ENCODE peak calls at places on chromosomes 1 and 21, in five cellular contexts. Z is PC-3, P is transverse colon, K is heart right ventricle, G is kidney. X is an unnamed sample.

GRCh38 chr1:209805341-209805781 is 581 bp downstream of the IRF6 start:
- DNase-seq in G (peak; percentile 75), P (peak; percentile 46), Z (peak; percentile 34), K (no peak), X (no peak)

GRCh38 chr1:34696230-34696629 is 58.6 kb upstream of the GJB5 start:
- DNase-seq in Z (peak; percentile 60), P (no peak), K (no peak), G (no peak), X (no peak)

GRCh38 chr1:66402194-66402593 is 131.8 kb upstream of the SGIP1 start:
- DNase-seq in G (peak; percentile 90), P (peak; percentile 51), K (peak; percentile 68), Z (no peak), X (no peak)

GRCh38 chr1:201013031-201013485 is 10.5 kb downstream of the KIF21B start:
- DNase-seq in G (peak; percentile 26), Z (peak; percentile 29), P (peak; percentile 42), K (no peak), X (no peak)

GRCh38 chr1:116359871-116360270 is 13.2 kb upstream of the ATP1A1 start:
- DNase-seq in P (no peak), G (no peak), K (no peak), Z (no peak), X (no peak)

GRCh38 chr1:11880911-11881748 is 22.4 kb upstream of the NPPB start:
- DNase-seq in K (peak; percentile 89), Z (no peak), P (no peak), G (peak; percentile 88), X (no peak)

GRCh38 chr1:26471201-26471497 is 1.1 kb upstream of the HMGN2 start:
- DNase-seq in P (no peak), K (no peak), Z (no peak), G (no peak), X (no peak)

GRCh38 chr1:203176744-203177460 is 1.3 kb upstream of the MYBPH start:
- DNase-seq in K (no peak), Z (no peak), G (no peak), P (no peak), X (no peak)

GRCh38 chr1:30965914-30966313 is 57.4 kb upstream of the SDC3 start:
- DNase-seq in Z (no peak), K (no peak), G (no peak), P (no peak), X (no peak)

GRCh38 chr1:58548381-58548780 is 1.9 kb upstream of the OMA1 start:
- DNase-seq in K (no peak), Z (no peak), P (no peak), G (no peak), X (no peak)

GRCh38 chr1:231557411-231557810 is 28.9 kb downstream of the TSNAX start:
- DNase-seq in Z (no peak), G (no peak), K (no peak), P (no peak), X (no peak)

GRCh38 chr1:201320168-201320842 is 37.0 kb downstream of the PKP1 start:
- DNase-seq in Z (no peak), G (peak; percentile 53), K (no peak), P (no peak), X (no peak)

GRCh38 chr1:2801535-2802291 is at the start of gene TTC34:
- DNase-seq in Z (peak; percentile 75), K (peak; percentile 35), P (peak; percentile 28), G (peak; percentile 71), X (peak; percentile 18)

GRCh38 chr1:226973898-226974543 is 33.9 kb downstream of the COQ8A start:
- DNase-seq in Z (peak; percentile 24), G (peak; percentile 76), K (peak; percentile 45), P (peak; percentile 33), X (no peak)

GRCh38 chr1:117828206-117828605 is 101.2 kb downstream of the GDAP2 start:
- DNase-seq in Z (no peak), G (peak; percentile 85), P (peak; percentile 21), K (peak; percentile 64), X (no peak)

GRCh38 chr1:193325771-193326170 is 139.4 kb upstream of the B3GALT2 start:
- DNase-seq in G (no peak), Z (no peak), K (no peak), P (no peak), X (no peak)

GRCh38 chr1:188170935-188171334 is 1342.2 kb downstream of the PLA2G4A start:
- DNase-seq in G (no peak), P (no peak), Z (no peak), K (no peak), X (no peak)

GRCh38 chr1:170768929-170769328 is 105.0 kb downstream of the PRRX1 start:
- DNase-seq in K (no peak), Z (no peak), G (no peak), P (no peak), X (no peak)

GRCh38 chr1:205235921-205236320 is 8.2 kb downstream of the TMCC2 start:
- DNase-seq in P (no peak), Z (no peak), G (no peak), K (no peak), X (no peak)

GRCh38 chr1:164755674-164756073 is 196.7 kb downstream of the PBX1 start:
- DNase-seq in Z (no peak), P (no peak), G (no peak), K (no peak), X (no peak)

GRCh38 chr1:20723537-20724363 is 5.9 kb upstream of the KIF17 start:
- DNase-seq in K (no peak), P (peak; percentile 5), G (peak; percentile 72), Z (no peak), X (peak; percentile 44)

GRCh38 chr1:37483785-37484184 is 9.4 kb downstream of the ZC3H12A start:
- DNase-seq in K (no peak), Z (no peak), P (no peak), G (peak; percentile 69), X (no peak)

GRCh38 chr1:65836686-65837085 is 44.0 kb downstream of the PDE4B start:
- DNase-seq in P (no peak), Z (no peak), G (no peak), K (no peak), X (no peak)

GRCh38 chr1:173474097-173474779 is 2.9 kb upstream of the PRDX6 start:
- DNase-seq in Z (peak; percentile 55), K (no peak), G (no peak), P (peak; percentile 13), X (no peak)

GRCh38 chr21:38597436-38597835 is 99.2 kb upstream of the ERG start:
- DNase-seq in P (no peak), K (no peak), Z (no peak), G (no peak), X (no peak)

GRCh38 chr1:221827307-221827642 is 85.4 kb upstream of the DUSP10 start:
- DNase-seq in G (no peak), P (no peak), K (no peak), Z (no peak), X (no peak)

GRCh38 chr1:39407889-39408640 is 83.4 kb upstream of the BMP8A start:
- DNase-seq in K (no peak), G (no peak), Z (peak; percentile 18), P (peak; percentile 27), X (no peak)

GRCh38 chr1:148388260-148389026 is 94.7 kb downstream of the PPIAL4G start:
- DNase-seq in P (peak; percentile 94), K (peak; percentile 81), Z (peak; percentile 94), G (peak; percentile 97), X (peak; percentile 94)

DNA sequence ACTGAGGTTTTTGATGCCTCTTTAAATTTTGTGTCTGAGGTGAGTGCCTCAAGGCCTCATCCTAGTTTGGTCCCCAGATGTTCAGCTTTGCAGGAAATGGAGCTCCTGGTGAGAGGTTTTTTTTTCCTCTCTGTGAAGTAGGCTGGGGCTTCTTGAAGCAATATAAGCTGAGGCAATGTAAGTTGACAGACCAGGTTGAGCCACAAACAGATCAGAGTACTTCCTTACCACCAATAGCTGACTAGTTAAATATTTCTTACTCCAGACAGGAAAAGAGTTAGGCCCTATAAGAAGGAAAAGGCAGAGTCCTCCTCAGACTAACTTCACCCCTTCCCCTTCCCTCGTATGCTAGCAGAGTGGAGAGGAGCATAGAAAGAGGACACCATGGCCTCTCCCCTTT is 341.0 kb downstream of the LMO4 start:
- DNase-seq in G (no peak), K (no peak), Z (no peak), P (no peak), X (no peak)
- H3K27ac ChIP-seq in G (no peak overlapping the region), K (no peak overlapping the region), Z (no peak overlapping the region), P (no peak overlapping the region), X (no peak overlapping the region)

GRCh38 chr1:101039245-101039644 is 13.7 kb upstream of the DPH5 start:
- DNase-seq in P (no peak), Z (no peak), K (no peak), G (no peak), X (no peak)

GRCh38 chr1:101040666-101041065 is 15.1 kb upstream of the DPH5 start:
- DNase-seq in Z (no peak), G (no peak), P (no peak), K (no peak), X (no peak)

GRCh38 chr1:101043776-101044175 is 18.2 kb upstream of the DPH5 start:
- DNase-seq in K (no peak), P (no peak), G (no peak), Z (peak; percentile 25), X (no peak)

GRCh38 chr1:101044259-101044658 is 18.7 kb upstream of the DPH5 start:
- DNase-seq in G (no peak), Z (no peak), K (no peak), P (no peak), X (no peak)

GRCh38 chr1:101041300-101041699 is 15.7 kb upstream of the DPH5 start:
- DNase-seq in P (no peak), Z (no peak), K (no peak), G (no peak), X (no peak)
- H3K9me3 ChIP-seq in P (peaks cover 5% of the 10 kb centered on the region), Z (no peaks in the 10 kb centered on the region), K (peaks cover 11% of the 10 kb centered on the region), G (no peaks in the 10 kb centered on the region), X (no peaks in the 10 kb centered on the region)

GRCh38 chr1:45952072-45952471 is 148.7 kb downstream of the MAST2 start:
- DNase-seq in K (no peak), Z (no peak), G (no peak), P (no peak), X (no peak)
- H3K27ac ChIP-seq in K (no peak overlapping the region), Z (no peak overlapping the region), G (no peak overlapping the region), P (no peak overlapping the region), X (no peak overlapping the region)

GRCh38 chr21:25338415-25338814 is 268.9 kb downstream of the MRPL39 start:
- DNase-seq in G (no peak), P (no peak), Z (no peak), K (no peak), X (no peak)

GRCh38 chr21:25341981-25342380 is 265.3 kb downstream of the MRPL39 start:
- DNase-seq in K (no peak), P (no peak), G (no peak), Z (no peak), X (no peak)

GRCh38 chr21:25343774-25344545 is 263.3 kb downstream of the MRPL39 start:
- DNase-seq in P (no peak), K (no peak), Z (no peak), G (no peak), X (no peak)

DNA sequence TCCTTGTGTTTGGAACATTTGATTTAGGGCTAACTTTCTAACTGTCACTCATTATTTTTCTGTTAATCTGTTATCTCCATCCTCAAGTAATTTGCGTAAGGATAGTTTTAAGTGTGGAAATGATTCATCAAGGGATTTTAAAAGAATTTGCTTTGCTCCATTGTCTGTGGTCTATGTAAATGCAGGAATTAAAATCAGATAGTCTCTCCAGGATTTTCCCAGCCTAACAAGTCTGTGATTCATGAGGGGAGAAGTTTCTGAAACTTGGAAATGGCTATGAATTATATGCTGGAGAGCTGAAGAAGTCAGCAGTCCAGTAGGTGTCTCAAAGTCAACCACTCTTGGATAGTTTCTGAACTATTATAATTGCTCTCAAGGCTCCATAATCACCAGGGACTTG is 264.5 kb downstream of the MRPL39 start:
- DNase-seq in Z (no peak), P (no peak), K (no peak), G (no peak), X (no peak)
- H3K9me3 ChIP-seq in Z (no peaks in the 10 kb centered on the region), P (no peaks in the 10 kb centered on the region), K (peaks cover 6% of the 10 kb centered on the region), G (no peaks in the 10 kb centered on the region), X (no peaks in the 10 kb centered on the region)

GRCh38 chr1:6393400-6394187 is at the start of gene ACOT7:
- DNase-seq in K (peak; percentile 90), Z (peak; percentile 97), G (peak; percentile 95), P (peak; percentile 92), X (peak; percentile 95)
- H3K27ac ChIP-seq in K (peak within 1 kb of the TSS; percentile 98), Z (peak within 1 kb of the TSS; percentile 90), G (peak within 1 kb of the TSS; percentile 98), P (peak within 1 kb of the TSS; percentile 99), X (peak within 1 kb of the TSS; percentile 96)

X was measured in Peyer's patch.